ENCODE peak calls at places on chromosomes 12 and 14, in six cellular contexts. One of them, this sample, is unnamed.
A peak's percentile ranks its signal among the peaks of the same experiment; 100 is the strongest.

GRCh38 chr12:115451785-115452736 is 768.1 kb upstream of the TBX3 start:
- DNase-seq in heart left ventricle: peak; percentile 70
- DNase-seq in lower lobe of right lung: peak; percentile 48
- DNase-seq in endothelial cell of umbilical vein: no peak
- DNase-seq in stomach: peak; percentile 63
- DNase-seq in testis: peak; percentile 64
- DNase-seq in this sample: no peak

GRCh38 chr12:23057571-23057970 is 432.6 kb downstream of the ETNK1 start:
- DNase-seq in testis: no peak
- DNase-seq in endothelial cell of umbilical vein: no peak
- DNase-seq in lower lobe of right lung: no peak
- DNase-seq in heart left ventricle: no peak
- DNase-seq in stomach: no peak
- DNase-seq in this sample: no peak

GRCh38 chr14:35531960-35532747 is 1.8 kb upstream of the INSM2 start:
- DNase-seq in testis: no peak
- DNase-seq in lower lobe of right lung: no peak
- DNase-seq in stomach: no peak
- DNase-seq in endothelial cell of umbilical vein: no peak
- DNase-seq in heart left ventricle: no peak
- DNase-seq in this sample: no peak

GRCh38 chr12:84408936-84409335 is 503.7 kb downstream of the SLC6A15 start:
- DNase-seq in endothelial cell of umbilical vein: no peak
- DNase-seq in stomach: no peak
- DNase-seq in heart left ventricle: no peak
- DNase-seq in testis: no peak
- DNase-seq in lower lobe of right lung: no peak
- DNase-seq in this sample: no peak

GRCh38 chr12:13970803-13971202 is 10.6 kb downstream of the GRIN2B start:
- DNase-seq in testis: no peak
- DNase-seq in lower lobe of right lung: no peak
- DNase-seq in endothelial cell of umbilical vein: no peak
- DNase-seq in stomach: no peak
- DNase-seq in heart left ventricle: no peak
- DNase-seq in this sample: no peak

GRCh38 chr12:122939151-122939550 is 27.1 kb downstream of the ABCB9 start:
- DNase-seq in stomach: no peak
- DNase-seq in heart left ventricle: no peak
- DNase-seq in lower lobe of right lung: no peak
- DNase-seq in endothelial cell of umbilical vein: no peak
- DNase-seq in testis: no peak
- DNase-seq in this sample: no peak

GRCh38 chr12:9869307-9870161 is at the start of gene CLEC2B:
- DNase-seq in heart left ventricle: no peak
- DNase-seq in endothelial cell of umbilical vein: peak; percentile 92
- DNase-seq in stomach: no peak
- DNase-seq in lower lobe of right lung: no peak
- DNase-seq in testis: no peak
- DNase-seq in this sample: no peak

GRCh38 chr12:63079791-63080395 is 71.1 kb downstream of the AVPR1A start:
- DNase-seq in testis: no peak
- DNase-seq in lower lobe of right lung: no peak
- DNase-seq in heart left ventricle: no peak
- DNase-seq in endothelial cell of umbilical vein: no peak
- DNase-seq in stomach: no peak
- DNase-seq in this sample: no peak

GRCh38 chr14:103819503-103820307 is 27.7 kb downstream of the PPP1R13B start:
- DNase-seq in testis: peak; percentile 42
- DNase-seq in endothelial cell of umbilical vein: peak; percentile 30
- DNase-seq in stomach: peak; percentile 60
- DNase-seq in lower lobe of right lung: peak; percentile 52
- DNase-seq in heart left ventricle: peak; percentile 66
- DNase-seq in this sample: no peak

GRCh38 chr14:24734917-24735500 is 101.0 kb upstream of the GZMB start:
- DNase-seq in heart left ventricle: peak; percentile 30
- DNase-seq in lower lobe of right lung: no peak
- DNase-seq in stomach: peak; percentile 30
- DNase-seq in testis: peak; percentile 64
- DNase-seq in endothelial cell of umbilical vein: peak; percentile 54
- DNase-seq in this sample: no peak

GRCh38 chr14:92591346-92591745 is 77.8 kb downstream of the RIN3 start:
- DNase-seq in testis: no peak
- DNase-seq in endothelial cell of umbilical vein: no peak
- DNase-seq in lower lobe of right lung: no peak
- DNase-seq in stomach: no peak
- DNase-seq in heart left ventricle: no peak
- DNase-seq in this sample: no peak

GRCh38 chr12:109475993-109476806 is 900 bp downstream of the KCTD10 start:
- DNase-seq in heart left ventricle: no peak
- DNase-seq in stomach: no peak
- DNase-seq in lower lobe of right lung: no peak
- DNase-seq in endothelial cell of umbilical vein: no peak
- DNase-seq in testis: no peak
- DNase-seq in this sample: no peak

GRCh38 chr14:77273796-77274195 is 2.8 kb upstream of the NGB start:
- DNase-seq in stomach: no peak
- DNase-seq in testis: no peak
- DNase-seq in lower lobe of right lung: no peak
- DNase-seq in heart left ventricle: no peak
- DNase-seq in endothelial cell of umbilical vein: no peak
- DNase-seq in this sample: no peak

GRCh38 chr12:69875416-69875815 is 50.4 kb downstream of the MYRFL start:
- DNase-seq in lower lobe of right lung: no peak
- DNase-seq in heart left ventricle: no peak
- DNase-seq in stomach: no peak
- DNase-seq in testis: no peak
- DNase-seq in endothelial cell of umbilical vein: no peak
- DNase-seq in this sample: no peak

GRCh38 chr14:60327447-60328331 is 78.7 kb downstream of the PPM1A start:
- DNase-seq in stomach: peak; percentile 56
- DNase-seq in lower lobe of right lung: peak; percentile 56
- DNase-seq in heart left ventricle: peak; percentile 54
- DNase-seq in testis: no peak
- DNase-seq in endothelial cell of umbilical vein: no peak
- DNase-seq in this sample: peak; percentile 1

GRCh38 chr14:104314251-104314941 is 176.0 kb downstream of the KIF26A start:
- DNase-seq in stomach: peak; percentile 19
- DNase-seq in heart left ventricle: no peak
- DNase-seq in testis: no peak
- DNase-seq in lower lobe of right lung: peak; percentile 36
- DNase-seq in endothelial cell of umbilical vein: no peak
- DNase-seq in this sample: no peak

GRCh38 chr12:111655356-111655755 is 30.4 kb downstream of the BRAP start:
- DNase-seq in testis: no peak
- DNase-seq in endothelial cell of umbilical vein: no peak
- DNase-seq in stomach: no peak
- DNase-seq in heart left ventricle: no peak
- DNase-seq in lower lobe of right lung: no peak
- DNase-seq in this sample: no peak

GRCh38 chr12:82705774-82706173 is 19.1 kb downstream of the TMTC2 start:
- DNase-seq in stomach: no peak
- DNase-seq in lower lobe of right lung: no peak
- DNase-seq in endothelial cell of umbilical vein: no peak
- DNase-seq in testis: no peak
- DNase-seq in heart left ventricle: no peak
- DNase-seq in this sample: no peak

GRCh38 chr14:53355581-53356112 is 202.5 kb upstream of the DDHD1 start:
- DNase-seq in lower lobe of right lung: no peak
- DNase-seq in endothelial cell of umbilical vein: peak; percentile 52
- DNase-seq in testis: no peak
- DNase-seq in stomach: no peak
- DNase-seq in heart left ventricle: no peak
- DNase-seq in this sample: no peak

GRCh38 chr12:108642269-108642870 is 8.7 kb upstream of the SELPLG start:
- DNase-seq in heart left ventricle: no peak
- DNase-seq in endothelial cell of umbilical vein: no peak
- DNase-seq in lower lobe of right lung: no peak
- DNase-seq in testis: no peak
- DNase-seq in stomach: no peak
- DNase-seq in this sample: no peak

GRCh38 chr14:90461425-90461824 is 64.6 kb downstream of the CALM1 start:
- DNase-seq in endothelial cell of umbilical vein: no peak
- DNase-seq in heart left ventricle: no peak
- DNase-seq in stomach: no peak
- DNase-seq in lower lobe of right lung: no peak
- DNase-seq in testis: no peak
- DNase-seq in this sample: no peak

GRCh38 chr12:41604830-41605229 is 416.7 kb downstream of the PDZRN4 start:
- DNase-seq in testis: no peak
- DNase-seq in heart left ventricle: no peak
- DNase-seq in endothelial cell of umbilical vein: no peak
- DNase-seq in lower lobe of right lung: no peak
- DNase-seq in stomach: no peak
- DNase-seq in this sample: no peak

GRCh38 chr12:15208140-15208539 is 13.1 kb downstream of the RERG start:
- DNase-seq in lower lobe of right lung: no peak
- DNase-seq in heart left ventricle: no peak
- DNase-seq in stomach: no peak
- DNase-seq in testis: no peak
- DNase-seq in endothelial cell of umbilical vein: no peak
- DNase-seq in this sample: no peak

GRCh38 chr12:92034083-92034482 is 111.6 kb downstream of the BTG1 start:
- DNase-seq in endothelial cell of umbilical vein: no peak
- DNase-seq in lower lobe of right lung: no peak
- DNase-seq in heart left ventricle: no peak
- DNase-seq in testis: no peak
- DNase-seq in stomach: no peak
- DNase-seq in this sample: no peak

GRCh38 chr12:92034858-92035401 is 110.7 kb downstream of the BTG1 start:
- DNase-seq in testis: peak; percentile 41
- DNase-seq in endothelial cell of umbilical vein: peak; percentile 87
- DNase-seq in heart left ventricle: peak; percentile 54
- DNase-seq in lower lobe of right lung: peak; percentile 46
- DNase-seq in stomach: peak; percentile 59
- DNase-seq in this sample: peak; percentile 53

GRCh38 chr12:92032101-92032500 is 113.5 kb downstream of the BTG1 start:
- DNase-seq in endothelial cell of umbilical vein: no peak
- DNase-seq in lower lobe of right lung: no peak
- DNase-seq in testis: no peak
- DNase-seq in heart left ventricle: no peak
- DNase-seq in stomach: no peak
- DNase-seq in this sample: no peak

GRCh38 chr12:92030618-92031017 is 115.0 kb downstream of the BTG1 start:
- DNase-seq in testis: peak; percentile 58
- DNase-seq in heart left ventricle: no peak
- DNase-seq in stomach: peak; percentile 53
- DNase-seq in lower lobe of right lung: no peak
- DNase-seq in endothelial cell of umbilical vein: peak; percentile 40
- DNase-seq in this sample: peak; percentile 58

DNA sequence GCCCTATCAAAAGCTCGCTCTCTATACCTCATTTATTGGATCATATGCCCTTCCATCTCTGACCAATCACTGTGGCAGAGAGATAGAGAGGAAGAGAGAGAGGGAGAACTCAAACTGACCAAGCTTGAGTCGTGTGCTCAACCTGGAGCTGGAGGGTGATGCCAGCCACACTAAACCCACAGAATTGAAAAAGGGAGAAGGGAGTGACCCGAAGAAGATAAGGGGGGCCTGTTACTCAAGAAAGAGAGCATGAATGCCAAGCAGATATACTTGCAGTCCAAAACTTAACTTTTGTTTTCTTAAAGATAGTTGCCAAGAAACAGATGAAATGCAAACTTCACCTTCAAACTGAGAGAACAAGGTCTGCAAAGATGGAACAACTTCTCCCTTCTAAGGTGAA is 112.7 kb downstream of the BTG1 start:
- DNase-seq in stomach: no peak
- DNase-seq in testis: no peak
- DNase-seq in lower lobe of right lung: no peak
- DNase-seq in heart left ventricle: no peak
- DNase-seq in endothelial cell of umbilical vein: no peak
- DNase-seq in this sample: no peak
- H3K27ac ChIP-seq in stomach: peak overlapping the region; percentile 18
- H3K27ac ChIP-seq in testis: no peak overlapping the region
- H3K27ac ChIP-seq in lower lobe of right lung: peak overlapping the region; percentile 71
- H3K27ac ChIP-seq in heart left ventricle: no peak overlapping the region
- H3K27ac ChIP-seq in endothelial cell of umbilical vein: no peak overlapping the region
- H3K27ac ChIP-seq in this sample: peak overlapping the region; percentile 57

DNA sequence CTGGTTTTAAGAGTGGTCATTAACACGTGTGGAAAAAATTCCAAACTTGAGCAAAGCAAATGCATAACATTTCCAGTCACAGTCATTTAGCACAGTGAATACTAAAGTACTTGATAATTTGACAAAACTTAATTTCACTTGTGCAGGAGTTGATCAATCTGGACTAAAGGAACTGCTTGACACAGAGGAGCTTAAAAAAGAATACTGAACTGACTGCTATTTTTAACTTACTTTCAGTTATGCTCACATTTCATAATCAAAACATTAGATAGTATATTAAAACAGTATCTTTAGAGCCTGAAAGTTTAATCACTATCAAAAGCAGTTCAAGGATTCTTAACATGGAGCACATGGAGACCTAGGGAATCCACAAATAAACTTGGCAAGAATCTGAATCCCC is 7.4 kb downstream of the UBE2N start:
- DNase-seq in stomach: no peak
- DNase-seq in heart left ventricle: no peak
- DNase-seq in endothelial cell of umbilical vein: no peak
- DNase-seq in lower lobe of right lung: no peak
- DNase-seq in testis: no peak
- DNase-seq in this sample: no peak
- H3K27ac ChIP-seq in stomach: no peak overlapping the region
- H3K27ac ChIP-seq in heart left ventricle: peak overlapping the region; percentile 56
- H3K27ac ChIP-seq in endothelial cell of umbilical vein: no peak overlapping the region
- H3K27ac ChIP-seq in lower lobe of right lung: peak overlapping the region; percentile 21
- H3K27ac ChIP-seq in testis: peak overlapping the region; percentile 73
- H3K27ac ChIP-seq in this sample: no peak overlapping the region

GRCh38 chr12:131366261-131366871 is 344.5 kb upstream of the SFSWAP start:
- DNase-seq in lower lobe of right lung: no peak
- DNase-seq in heart left ventricle: peak; percentile 15
- DNase-seq in testis: peak; percentile 74
- DNase-seq in endothelial cell of umbilical vein: no peak
- DNase-seq in stomach: no peak
- DNase-seq in this sample: no peak

GRCh38 chr12:131369094-131369845 is 341.6 kb upstream of the SFSWAP start:
- DNase-seq in lower lobe of right lung: no peak
- DNase-seq in testis: peak; percentile 12
- DNase-seq in stomach: peak; percentile 9
- DNase-seq in heart left ventricle: peak; percentile 13
- DNase-seq in endothelial cell of umbilical vein: no peak
- DNase-seq in this sample: no peak

GRCh38 chr12:131365821-131366260 is 345.0 kb upstream of the SFSWAP start:
- DNase-seq in lower lobe of right lung: peak; percentile 32
- DNase-seq in heart left ventricle: no peak
- DNase-seq in testis: no peak
- DNase-seq in endothelial cell of umbilical vein: no peak
- DNase-seq in stomach: no peak
- DNase-seq in this sample: no peak

GRCh38 chr12:131370321-131370720 is 340.6 kb upstream of the SFSWAP start:
- DNase-seq in lower lobe of right lung: no peak
- DNase-seq in stomach: peak; percentile 9
- DNase-seq in endothelial cell of umbilical vein: no peak
- DNase-seq in testis: peak; percentile 11
- DNase-seq in heart left ventricle: no peak
- DNase-seq in this sample: no peak

GRCh38 chr12:131368073-131369071 is 342.5 kb upstream of the SFSWAP start:
- DNase-seq in lower lobe of right lung: peak; percentile 28
- DNase-seq in stomach: peak; percentile 17
- DNase-seq in testis: peak; percentile 14
- DNase-seq in endothelial cell of umbilical vein: no peak
- DNase-seq in heart left ventricle: peak; percentile 11
- DNase-seq in this sample: no peak
- H3K27ac ChIP-seq in lower lobe of right lung: no peak overlapping the region
- H3K27ac ChIP-seq in stomach: no peak overlapping the region
- H3K27ac ChIP-seq in testis: no peak overlapping the region
- H3K27ac ChIP-seq in endothelial cell of umbilical vein: no peak overlapping the region
- H3K27ac ChIP-seq in heart left ventricle: no peak overlapping the region
- H3K27ac ChIP-seq in this sample: no peak overlapping the region

GRCh38 chr12:3187846-3188755 is 110.9 kb downstream of the TSPAN9 start:
- DNase-seq in lower lobe of right lung: no peak
- DNase-seq in testis: no peak
- DNase-seq in endothelial cell of umbilical vein: no peak
- DNase-seq in heart left ventricle: no peak
- DNase-seq in stomach: peak; percentile 36
- DNase-seq in this sample: no peak
- H3K27ac ChIP-seq in lower lobe of right lung: no peak overlapping the region
- H3K27ac ChIP-seq in testis: no peak overlapping the region
- H3K27ac ChIP-seq in endothelial cell of umbilical vein: no peak overlapping the region
- H3K27ac ChIP-seq in heart left ventricle: no peak overlapping the region
- H3K27ac ChIP-seq in stomach: no peak overlapping the region
- H3K27ac ChIP-seq in this sample: no peak overlapping the region